ENCODE peak calls at places on chromosomes 11 and 22, in five cellular contexts. One of them, this sample, is unnamed.

GRCh38 chr11:2523821-2524391 is 79.1 kb downstream of the KCNQ1 start:
- DNase-seq in lung: no peak
- DNase-seq in activated CD4-positive, alpha-beta T cell treated with anti-CD3 and anti-CD28 coated beads for 4 hours: no peak
- DNase-seq in AG08396: no peak
- DNase-seq in brain pericyte: no peak
- DNase-seq in this sample: peak; percentile 40

GRCh38 chr11:64729851-64730382 is 6.9 kb upstream of the NRXN2 start:
- DNase-seq in activated CD4-positive, alpha-beta T cell treated with anti-CD3 and anti-CD28 coated beads for 4 hours: no peak
- DNase-seq in brain pericyte: no peak
- DNase-seq in lung: peak; percentile 55
- DNase-seq in AG08396: no peak
- DNase-seq in this sample: no peak

GRCh38 chr11:107898270-107898669 is 30.0 kb upstream of the RAB39A start:
- DNase-seq in activated CD4-positive, alpha-beta T cell treated with anti-CD3 and anti-CD28 coated beads for 4 hours: no peak
- DNase-seq in AG08396: peak; percentile 53
- DNase-seq in lung: no peak
- DNase-seq in brain pericyte: no peak
- DNase-seq in this sample: no peak

GRCh38 chr11:124724854-124725718 is 14.7 kb upstream of the NRGN start:
- DNase-seq in lung: peak; percentile 87
- DNase-seq in activated CD4-positive, alpha-beta T cell treated with anti-CD3 and anti-CD28 coated beads for 4 hours: no peak
- DNase-seq in brain pericyte: no peak
- DNase-seq in AG08396: no peak
- DNase-seq in this sample: no peak

GRCh38 chr22:23088199-23088604 is 17.9 kb downstream of the GNAZ start:
- DNase-seq in activated CD4-positive, alpha-beta T cell treated with anti-CD3 and anti-CD28 coated beads for 4 hours: no peak
- DNase-seq in brain pericyte: no peak
- DNase-seq in lung: no peak
- DNase-seq in AG08396: no peak
- DNase-seq in this sample: no peak

GRCh38 chr22:26593763-26594162 is 3.8 kb upstream of the TPST2 start:
- DNase-seq in activated CD4-positive, alpha-beta T cell treated with anti-CD3 and anti-CD28 coated beads for 4 hours: no peak
- DNase-seq in brain pericyte: no peak
- DNase-seq in AG08396: no peak
- DNase-seq in lung: no peak
- DNase-seq in this sample: no peak

GRCh38 chr11:61309141-61309540 is 14.0 kb upstream of the VWCE start:
- DNase-seq in brain pericyte: no peak
- DNase-seq in lung: no peak
- DNase-seq in activated CD4-positive, alpha-beta T cell treated with anti-CD3 and anti-CD28 coated beads for 4 hours: no peak
- DNase-seq in AG08396: no peak
- DNase-seq in this sample: no peak

GRCh38 chr11:77117485-77117884 is 10.6 kb upstream of the MYO7A start:
- DNase-seq in activated CD4-positive, alpha-beta T cell treated with anti-CD3 and anti-CD28 coated beads for 4 hours: no peak
- DNase-seq in brain pericyte: no peak
- DNase-seq in AG08396: no peak
- DNase-seq in lung: no peak
- DNase-seq in this sample: no peak

GRCh38 chr22:48551061-48551460 is 1276.6 kb downstream of the BRD1 start:
- DNase-seq in activated CD4-positive, alpha-beta T cell treated with anti-CD3 and anti-CD28 coated beads for 4 hours: no peak
- DNase-seq in AG08396: no peak
- DNase-seq in brain pericyte: no peak
- DNase-seq in lung: no peak
- DNase-seq in this sample: no peak

GRCh38 chr22:20194681-20195593 is 44.1 kb upstream of the CCDC188 start:
- DNase-seq in brain pericyte: no peak
- DNase-seq in AG08396: no peak
- DNase-seq in activated CD4-positive, alpha-beta T cell treated with anti-CD3 and anti-CD28 coated beads for 4 hours: no peak
- DNase-seq in lung: no peak
- DNase-seq in this sample: no peak

This sample was measured in ureter.